ENCODE peak calls at places on chromosomes 4 and X, in six cellular contexts. One of them, this sample, is unnamed.

GRCh38 chr4:185018834-185019450 is 652 bp downstream of the HELT start:
- DNase-seq in mesenchymal stem cell: peak
- DNase-seq in IMR-90: no peak
- DNase-seq in trophoblast cell: no peak
- DNase-seq in neuronal stem cell: no peak
- DNase-seq in H1: no peak
- DNase-seq in this sample: peak

GRCh38 chrX:48021026-48021900 is 14.5 kb downstream of the SPACA5 start:
- DNase-seq in mesenchymal stem cell: peak
- DNase-seq in H1: no peak
- DNase-seq in neuronal stem cell: peak
- DNase-seq in IMR-90: peak
- DNase-seq in trophoblast cell: peak
- DNase-seq in this sample: peak

GRCh38 chrX:78595901-78596502 is 63.1 kb downstream of the RTL3 start:
- DNase-seq in trophoblast cell: no peak
- DNase-seq in neuronal stem cell: peak
- DNase-seq in mesenchymal stem cell: peak
- DNase-seq in IMR-90: no peak
- DNase-seq in H1: peak
- DNase-seq in this sample: no peak

GRCh38 chr4:127403523-127404084 is 229.2 kb upstream of the INTU start:
- DNase-seq in IMR-90: no peak
- DNase-seq in mesenchymal stem cell: peak
- DNase-seq in H1: no peak
- DNase-seq in neuronal stem cell: no peak
- DNase-seq in trophoblast cell: no peak
- DNase-seq in this sample: no peak

GRCh38 chr4:122117743-122118142 is 34.4 kb upstream of the BLTP1 start:
- DNase-seq in neuronal stem cell: no peak
- DNase-seq in IMR-90: peak
- DNase-seq in H1: no peak
- DNase-seq in mesenchymal stem cell: peak
- DNase-seq in trophoblast cell: no peak
- DNase-seq in this sample: no peak

GRCh38 chr4:98332017-98332416 is 70.8 kb downstream of the RAP1GDS1 start:
- DNase-seq in trophoblast cell: no peak
- DNase-seq in IMR-90: no peak
- DNase-seq in H1: no peak
- DNase-seq in neuronal stem cell: no peak
- DNase-seq in mesenchymal stem cell: no peak
- DNase-seq in this sample: no peak

GRCh38 chr4:6420036-6420435 is 52.4 kb downstream of the PPP2R2C start:
- DNase-seq in H1: no peak
- DNase-seq in trophoblast cell: no peak
- DNase-seq in mesenchymal stem cell: no peak
- DNase-seq in IMR-90: no peak
- DNase-seq in neuronal stem cell: no peak
- DNase-seq in this sample: no peak

GRCh38 chr4:40423735-40424134 is 88.6 kb downstream of the CHRNA9 start:
- DNase-seq in neuronal stem cell: no peak
- DNase-seq in mesenchymal stem cell: peak
- DNase-seq in trophoblast cell: no peak
- DNase-seq in H1: no peak
- DNase-seq in IMR-90: peak
- DNase-seq in this sample: no peak

GRCh38 chrX:132592880-132593279 is 104.0 kb upstream of the MBNL3 start:
- DNase-seq in neuronal stem cell: peak
- DNase-seq in mesenchymal stem cell: peak
- DNase-seq in trophoblast cell: no peak
- DNase-seq in IMR-90: no peak
- DNase-seq in H1: no peak
- DNase-seq in this sample: peak

GRCh38 chr4:145347684-145348083 is 134.0 kb upstream of the SMAD1 start:
- DNase-seq in mesenchymal stem cell: peak
- DNase-seq in neuronal stem cell: no peak
- DNase-seq in H1: no peak
- DNase-seq in trophoblast cell: no peak
- DNase-seq in IMR-90: peak
- DNase-seq in this sample: no peak

DNA sequence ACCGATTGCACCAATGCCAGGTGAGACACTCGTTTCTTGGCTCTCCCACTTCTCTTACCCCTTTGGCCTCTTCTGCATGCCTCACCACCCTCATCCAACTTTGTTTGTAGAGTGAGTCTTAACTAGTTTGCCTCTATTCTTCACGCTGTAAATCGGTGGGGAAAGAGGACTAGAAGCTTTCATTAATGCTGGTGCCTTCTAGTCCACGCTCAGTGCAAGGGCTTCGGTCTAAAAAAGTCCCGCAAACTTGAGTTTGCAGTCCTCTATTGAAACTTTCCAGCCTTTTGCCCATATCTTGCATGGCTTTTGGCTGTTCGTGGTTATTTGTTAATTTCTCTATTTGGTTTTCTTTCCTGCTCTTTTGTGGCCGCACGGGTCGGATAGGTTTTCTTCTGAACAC is 838 bp downstream of the DACH2 start:
- DNase-seq in trophoblast cell: no peak
- DNase-seq in IMR-90: no peak
- DNase-seq in mesenchymal stem cell: no peak
- DNase-seq in H1: no peak
- DNase-seq in neuronal stem cell: no peak
- DNase-seq in this sample: no peak
- H3K4me2 ChIP-seq in trophoblast cell: peak
- H3K4me2 ChIP-seq in IMR-90: peak
- H3K4me2 ChIP-seq in mesenchymal stem cell: no peak
- H3K4me2 ChIP-seq in H1: peak
- H3K4me2 ChIP-seq in neuronal stem cell: peak
- H3K4me2 ChIP-seq in this sample: peak

DNA sequence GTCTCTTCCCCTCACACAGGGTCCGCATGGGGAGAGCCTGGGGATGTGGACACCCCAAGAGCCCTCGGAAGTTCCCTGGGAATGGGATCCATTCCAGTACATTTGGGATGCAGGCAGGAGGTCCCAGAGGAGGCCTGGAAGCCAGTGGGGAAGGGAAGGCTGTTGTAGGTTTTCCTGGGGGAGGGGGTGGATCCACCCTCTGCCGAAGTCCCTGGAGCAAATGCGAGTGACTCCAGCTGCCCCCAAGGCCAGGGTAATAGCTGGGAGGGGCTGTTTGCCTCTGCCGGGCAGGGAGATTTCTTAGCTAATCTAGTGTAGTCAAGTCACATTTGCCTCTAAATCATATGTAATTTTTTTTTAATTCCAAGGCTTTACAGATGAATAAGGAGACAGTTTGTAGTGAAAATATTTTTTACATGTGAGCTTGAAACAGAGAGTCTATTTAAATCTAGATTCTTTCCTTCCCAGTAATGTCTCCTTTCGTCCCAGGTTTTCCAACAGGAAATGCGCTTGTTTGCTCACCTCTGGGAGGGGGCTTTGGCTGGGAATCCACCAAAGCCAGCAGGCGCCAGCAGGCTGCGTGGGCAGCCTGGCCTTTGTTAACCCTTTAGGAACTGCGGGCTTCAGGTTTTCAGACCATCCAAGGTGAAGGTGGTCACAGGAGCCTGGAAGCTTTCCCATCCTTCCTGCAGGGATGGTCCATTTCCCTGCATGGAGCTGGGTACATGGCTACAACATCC is 26.8 kb downstream of the SH3TC1 start:
- DNase-seq in H1: no peak
- DNase-seq in IMR-90: no peak
- DNase-seq in neuronal stem cell: no peak
- DNase-seq in mesenchymal stem cell: no peak
- DNase-seq in trophoblast cell: no peak
- DNase-seq in this sample: peak
- H4K8ac ChIP-seq in H1: peak
- H4K8ac ChIP-seq in IMR-90: no peak
- H4K8ac ChIP-seq in neuronal stem cell: no peak
- H4K8ac ChIP-seq in mesenchymal stem cell: no peak
- H4K8ac ChIP-seq in trophoblast cell: peak
- H4K8ac ChIP-seq in this sample: no peak

GRCh38 chr4:149112109-149112508 is 669.9 kb upstream of the NR3C2 start:
- DNase-seq in trophoblast cell: no peak
- DNase-seq in IMR-90: no peak
- DNase-seq in H1: no peak
- DNase-seq in mesenchymal stem cell: no peak
- DNase-seq in neuronal stem cell: no peak
- DNase-seq in this sample: no peak
- H3K14ac ChIP-seq in trophoblast cell: no peak
- H3K14ac ChIP-seq in IMR-90: no peak
- H3K14ac ChIP-seq in H1: no peak
- H3K14ac ChIP-seq in mesenchymal stem cell: no peak
- H3K14ac ChIP-seq in neuronal stem cell: no peak
- H3K14ac ChIP-seq in this sample: no peak

DNA sequence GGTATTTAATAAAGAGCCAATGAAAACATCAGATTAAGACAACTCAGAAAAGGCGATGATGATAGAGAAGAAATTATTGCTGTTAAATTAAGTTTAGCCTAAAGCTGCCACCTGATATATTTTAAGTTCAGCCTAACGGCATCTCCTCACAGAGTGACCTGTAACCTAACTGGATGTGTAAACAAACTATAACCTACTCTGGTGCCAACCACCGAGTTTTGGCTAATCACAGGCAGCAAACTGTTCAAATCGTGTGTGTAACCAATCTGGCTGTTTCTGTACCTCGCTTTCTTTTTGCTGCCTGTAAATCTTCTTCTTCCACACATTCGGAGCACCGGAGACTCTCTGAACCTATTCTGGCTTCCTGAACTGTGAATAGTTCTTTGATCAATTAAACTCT is 37.8 kb upstream of the MED14 start:
- DNase-seq in IMR-90: no peak
- DNase-seq in neuronal stem cell: no peak
- DNase-seq in mesenchymal stem cell: no peak
- DNase-seq in H1: no peak
- DNase-seq in trophoblast cell: no peak
- DNase-seq in this sample: no peak
- H3K4me2 ChIP-seq in IMR-90: no peak
- H3K4me2 ChIP-seq in neuronal stem cell: no peak
- H3K4me2 ChIP-seq in mesenchymal stem cell: no peak
- H3K4me2 ChIP-seq in H1: no peak
- H3K4me2 ChIP-seq in trophoblast cell: no peak
- H3K4me2 ChIP-seq in this sample: no peak

DNA sequence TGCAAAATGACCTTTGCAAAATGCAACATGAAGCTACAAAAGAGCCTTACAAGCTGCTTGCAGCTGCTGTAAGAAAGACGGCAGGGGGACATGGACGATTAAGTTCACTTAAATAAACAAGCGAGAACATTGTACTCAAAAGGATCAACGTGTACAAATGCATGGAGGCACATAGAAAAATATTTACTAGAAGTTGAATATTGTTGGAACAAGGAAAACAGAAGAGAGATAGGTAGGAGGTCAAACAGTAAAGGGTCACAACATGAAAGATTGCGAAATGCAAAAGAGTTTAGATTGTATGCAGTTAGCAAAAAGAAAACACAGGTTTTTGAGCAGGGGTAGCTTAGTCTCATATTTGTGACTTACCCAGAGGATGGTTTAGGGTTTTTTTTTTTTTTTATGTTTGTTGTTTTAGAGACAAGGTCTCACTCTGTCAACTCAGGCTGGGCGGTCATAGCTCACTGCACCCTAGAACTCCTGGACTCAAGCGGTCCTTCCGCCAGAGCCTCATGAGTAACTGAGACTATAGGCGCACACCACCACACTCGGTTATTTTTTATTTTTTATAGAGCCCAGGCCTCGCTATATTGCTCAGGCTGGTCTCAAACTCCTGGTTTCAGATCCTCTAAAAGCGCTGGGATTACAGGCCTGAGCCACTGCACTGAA is 1.4 kb upstream of the PHF8 start:
- DNase-seq in trophoblast cell: no peak
- DNase-seq in H1: no peak
- DNase-seq in IMR-90: no peak
- DNase-seq in neuronal stem cell: no peak
- DNase-seq in mesenchymal stem cell: peak
- DNase-seq in this sample: no peak
- H4K8ac ChIP-seq in trophoblast cell: no peak
- H4K8ac ChIP-seq in H1: no peak
- H4K8ac ChIP-seq in IMR-90: peak
- H4K8ac ChIP-seq in neuronal stem cell: no peak
- H4K8ac ChIP-seq in mesenchymal stem cell: peak
- H4K8ac ChIP-seq in this sample: no peak

GRCh38 chr4:12555011-12555410 is 929.1 kb downstream of the RAB28 start:
- DNase-seq in IMR-90: no peak
- DNase-seq in H1: no peak
- DNase-seq in trophoblast cell: no peak
- DNase-seq in mesenchymal stem cell: peak
- DNase-seq in neuronal stem cell: no peak
- DNase-seq in this sample: no peak
- H3K14ac ChIP-seq in IMR-90: no peak
- H3K14ac ChIP-seq in H1: no peak
- H3K14ac ChIP-seq in trophoblast cell: no peak
- H3K14ac ChIP-seq in mesenchymal stem cell: no peak
- H3K14ac ChIP-seq in neuronal stem cell: no peak
- H3K14ac ChIP-seq in this sample: no peak

This sample was measured in H9.